ENCODE peak calls at places on chromosome 9, in nine cellular contexts. R, B, F, W, N, A, K, T and V are unnamed samples. For H3K4me1, the result is how much of the 10 kb centered on the place peaks cover.

GRCh38 chr9:137799630-137799983 is 78.0 kb upstream of the CACNA1B start:
- DNase-seq in R (no peak), B (no peak), F (no peak), W (no peak), N (no peak), A (no peak), K (no peak), T (no peak), V (no peak)

GRCh38 chr9:112380102-112380581 is at the start of gene HSDL2:
- DNase-seq in R (no peak), B (peak), F (no peak), W (peak), N (peak), A (no peak), K (no peak), T (peak), V (peak)

GRCh38 chr9:70602364-70603019 is 188.0 kb upstream of the KLF9 start:
- DNase-seq in R (peak), B (peak), F (no peak), W (peak), N (peak), A (peak), K (peak), T (peak), V (peak)

GRCh38 chr9:109734814-109735213 is 45.2 kb upstream of the PALM2AKAP2 start:
- DNase-seq in R (no peak), B (no peak), F (no peak), W (no peak), N (no peak), A (no peak), K (no peak), T (no peak), V (no peak)

GRCh38 chr9:7760014-7760415 is 39.6 kb downstream of the DMAC1 start:
- DNase-seq in R (no peak), B (no peak), F (no peak), W (no peak), N (peak), A (no peak), K (no peak), T (no peak), V (no peak)

GRCh38 chr9:118609355-118610044 is 759.7 kb downstream of the BRINP1 start:
- DNase-seq in R (no peak), B (no peak), F (no peak), W (peak), N (no peak), A (no peak), K (no peak), T (no peak), V (no peak)

GRCh38 chr9:101092922-101093321 is 64.4 kb downstream of the PLPPR1 start:
- DNase-seq in R (no peak), B (no peak), F (no peak), W (no peak), N (no peak), A (no peak), K (no peak), T (no peak), V (no peak)

GRCh38 chr9:8651126-8651525 is 851.5 kb upstream of the DMAC1 start:
- DNase-seq in R (no peak), B (no peak), F (no peak), W (no peak), N (no peak), A (no peak), K (no peak), T (no peak), V (no peak)

GRCh38 chr9:69637801-69638200 is 34.4 kb downstream of the APBA1 start:
- DNase-seq in R (no peak), B (peak), F (no peak), W (peak), N (no peak), A (no peak), K (no peak), T (no peak), V (no peak)

GRCh38 chr9:133103183-133103986 is 17.7 kb downstream of the RALGDS start:
- DNase-seq in R (peak), B (peak), F (peak), W (no peak), N (peak), A (peak), K (peak), T (peak), V (peak)

GRCh38 chr9:97966493-97966892 is 16.6 kb upstream of the ANP32B start:
- DNase-seq in R (no peak), B (no peak), F (no peak), W (no peak), N (no peak), A (no peak), K (no peak), T (no peak), V (no peak)

GRCh38 chr9:2320632-2321031 is 301.0 kb upstream of the VLDLR start:
- DNase-seq in R (no peak), B (no peak), F (no peak), W (no peak), N (no peak), A (no peak), K (no peak), T (no peak), V (no peak)

GRCh38 chr9:133711428-133712220 is 26.5 kb downstream of the SARDH start:
- DNase-seq in R (no peak), B (no peak), F (no peak), W (peak), N (no peak), A (peak), K (peak), T (no peak), V (no peak)

GRCh38 chr9:127518091-127518856 is 67.0 kb downstream of the LRSAM1 start:
- DNase-seq in R (no peak), B (no peak), F (peak), W (no peak), N (no peak), A (no peak), K (no peak), T (no peak), V (no peak)

GRCh38 chr9:93093449-93094293 is 2.3 kb upstream of the CARD19 start:
- DNase-seq in R (no peak), B (no peak), F (peak), W (no peak), N (no peak), A (no peak), K (no peak), T (no peak), V (no peak)

GRCh38 chr9:137169764-137170460 is at the start of gene LRRC26:
- DNase-seq in R (no peak), B (no peak), F (peak), W (no peak), N (no peak), A (no peak), K (no peak), T (no peak), V (peak)

GRCh38 chr9:81499021-81499454 is 190.3 kb downstream of the TLE1 start:
- DNase-seq in R (no peak), B (peak), F (no peak), W (peak), N (no peak), A (no peak), K (no peak), T (peak), V (no peak)

GRCh38 chr9:116262421-116262820 is 108.8 kb downstream of the PAPPA start:
- DNase-seq in R (no peak), B (no peak), F (no peak), W (no peak), N (no peak), A (no peak), K (no peak), T (no peak), V (no peak)

GRCh38 chr9:94860678-94861588 is 134.4 kb downstream of the AOPEP start:
- DNase-seq in R (no peak), B (no peak), F (peak), W (peak), N (no peak), A (no peak), K (no peak), T (no peak), V (peak)

GRCh38 chr9:6630502-6631206 is 14.9 kb downstream of the GLDC start:
- DNase-seq in R (no peak), B (no peak), F (no peak), W (no peak), N (no peak), A (no peak), K (no peak), T (no peak), V (no peak)

GRCh38 chr9:126113176-126113575 is 213.5 kb upstream of the MVB12B start:
- DNase-seq in R (no peak), B (no peak), F (no peak), W (no peak), N (no peak), A (no peak), K (no peak), T (no peak), V (peak)

GRCh38 chr9:115862021-115862420 is 291.6 kb upstream of the PAPPA start:
- DNase-seq in R (no peak), B (no peak), F (no peak), W (no peak), N (peak), A (no peak), K (no peak), T (no peak), V (no peak)

GRCh38 chr9:89309608-89310485 is 1.1 kb upstream of the CKS2 start:
- DNase-seq in R (no peak), B (no peak), F (peak), W (no peak), N (no peak), A (peak), K (no peak), T (no peak), V (no peak)

GRCh38 chr9:76564300-76564699 is 105.3 kb downstream of the GCNT1 start:
- DNase-seq in R (no peak), B (no peak), F (no peak), W (peak), N (no peak), A (no peak), K (no peak), T (no peak), V (no peak)

GRCh38 chr9:121453232-121453892 is 46.3 kb downstream of the GGTA1 start:
- DNase-seq in R (no peak), B (no peak), F (no peak), W (no peak), N (no peak), A (no peak), K (no peak), T (no peak), V (no peak)

GRCh38 chr9:90256345-90256744 is 386.3 kb downstream of the DIRAS2 start:
- DNase-seq in R (no peak), B (no peak), F (no peak), W (no peak), N (no peak), A (no peak), K (no peak), T (no peak), V (no peak)

GRCh38 chr9:113593682-113594281 is 130.3 kb downstream of the RGS3 start:
- DNase-seq in R (peak), B (peak), F (peak), W (peak), N (peak), A (no peak), K (peak), T (peak), V (peak)

DNA sequence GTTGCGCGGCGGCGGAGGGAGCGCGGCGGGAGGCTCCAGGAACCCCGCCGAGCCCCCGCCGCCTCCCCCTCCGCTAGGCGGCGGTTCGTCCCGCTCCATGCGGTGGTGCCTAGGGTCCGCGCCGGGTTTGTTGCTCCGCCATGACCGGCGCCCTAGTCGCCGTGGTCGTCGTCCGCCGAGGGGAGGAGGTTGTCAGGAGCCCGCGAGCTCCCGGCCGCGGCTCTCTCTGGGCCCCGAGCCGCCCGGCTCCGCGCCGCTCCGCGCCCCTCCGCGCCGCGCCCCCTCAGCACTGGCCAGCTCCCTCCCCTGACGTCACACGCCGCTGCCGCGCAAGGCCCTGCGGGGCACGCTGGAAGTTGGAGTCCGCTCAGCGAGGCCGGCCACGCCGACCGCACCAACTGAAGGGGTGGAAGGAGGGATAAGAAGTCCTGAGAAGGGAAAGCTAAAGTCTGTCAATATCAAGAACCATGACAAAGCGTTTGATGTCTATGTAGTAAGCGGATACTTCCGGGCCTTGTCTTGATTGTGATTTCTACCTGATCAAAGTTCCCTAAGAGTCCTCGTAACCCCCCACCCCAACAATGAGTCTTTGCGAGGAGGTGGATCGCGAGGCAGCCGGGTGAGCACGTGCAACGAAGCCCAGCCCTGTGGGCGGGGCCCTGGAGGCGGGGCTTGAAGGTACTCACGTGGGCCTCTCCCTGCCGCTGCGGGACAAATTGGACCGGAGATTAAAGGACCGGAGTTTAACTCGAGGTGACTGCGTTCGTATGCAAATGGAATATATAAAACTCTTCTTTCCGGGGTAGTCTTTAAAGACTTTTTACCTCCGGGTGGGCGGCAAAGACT is at the start of gene NR6A1:
- DNase-seq in R (peak), B (peak), F (peak), W (peak), N (peak), A (peak), K (peak), T (peak), V (peak)
- TF ChIP-seq CTCF in R (no peak), B (peak), F (no peak), W (no peak), N (peak), A (no peak), K (peak), T (peak), V (no peak)

DNA sequence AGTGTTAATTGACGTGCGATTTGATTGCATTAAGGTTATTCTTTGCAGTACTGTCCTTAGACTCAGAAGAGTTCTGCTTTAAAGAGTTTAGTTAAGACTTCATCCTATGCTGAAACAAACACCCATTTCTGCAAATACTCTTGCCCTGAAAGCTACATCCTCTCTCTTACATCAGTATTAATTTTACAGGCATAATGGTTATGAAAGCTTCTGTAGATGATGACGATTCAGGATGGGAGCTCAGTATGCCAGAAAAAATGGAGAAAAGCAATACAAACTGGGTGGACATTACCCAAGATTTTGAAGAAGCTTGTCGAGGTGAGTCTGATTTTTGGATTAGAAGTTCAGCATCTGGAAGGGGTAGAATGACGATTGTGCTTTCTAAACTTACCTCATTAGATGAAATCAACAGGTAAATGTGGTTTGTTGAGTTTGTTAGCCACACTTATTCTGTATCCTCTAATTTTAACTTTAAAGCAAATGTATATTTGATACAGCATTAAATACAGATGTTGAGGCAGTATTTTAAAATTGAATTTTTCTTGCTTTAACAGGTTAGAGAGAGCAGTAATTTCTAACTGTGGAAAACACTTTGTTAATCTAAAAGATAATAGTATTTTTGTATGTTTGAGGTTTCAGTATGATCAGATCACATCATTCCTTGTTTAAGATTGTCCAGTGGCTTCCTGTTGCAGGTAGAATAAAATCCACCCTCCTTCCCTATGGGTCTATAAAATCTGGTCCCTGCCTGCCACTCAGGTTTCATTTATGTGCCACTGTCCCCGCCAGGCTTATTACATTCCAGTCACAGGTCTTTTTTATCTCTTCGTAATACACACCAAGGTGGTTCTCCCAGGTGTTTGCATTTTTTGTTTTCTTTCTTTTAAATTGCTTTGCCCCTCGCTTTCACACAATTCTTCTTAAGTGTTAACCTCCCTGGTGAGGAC is 1.3 kb downstream of the NAA35 start:
- DNase-seq in R (no peak), B (no peak), F (no peak), W (no peak), N (no peak), A (no peak), K (no peak), T (no peak), V (no peak)
- H3K4me1 ChIP-seq in R (under half), B (under half), F (under half), W (under half), N (under half), A (under half), K (under half), T (under half), V (under half)

DNA sequence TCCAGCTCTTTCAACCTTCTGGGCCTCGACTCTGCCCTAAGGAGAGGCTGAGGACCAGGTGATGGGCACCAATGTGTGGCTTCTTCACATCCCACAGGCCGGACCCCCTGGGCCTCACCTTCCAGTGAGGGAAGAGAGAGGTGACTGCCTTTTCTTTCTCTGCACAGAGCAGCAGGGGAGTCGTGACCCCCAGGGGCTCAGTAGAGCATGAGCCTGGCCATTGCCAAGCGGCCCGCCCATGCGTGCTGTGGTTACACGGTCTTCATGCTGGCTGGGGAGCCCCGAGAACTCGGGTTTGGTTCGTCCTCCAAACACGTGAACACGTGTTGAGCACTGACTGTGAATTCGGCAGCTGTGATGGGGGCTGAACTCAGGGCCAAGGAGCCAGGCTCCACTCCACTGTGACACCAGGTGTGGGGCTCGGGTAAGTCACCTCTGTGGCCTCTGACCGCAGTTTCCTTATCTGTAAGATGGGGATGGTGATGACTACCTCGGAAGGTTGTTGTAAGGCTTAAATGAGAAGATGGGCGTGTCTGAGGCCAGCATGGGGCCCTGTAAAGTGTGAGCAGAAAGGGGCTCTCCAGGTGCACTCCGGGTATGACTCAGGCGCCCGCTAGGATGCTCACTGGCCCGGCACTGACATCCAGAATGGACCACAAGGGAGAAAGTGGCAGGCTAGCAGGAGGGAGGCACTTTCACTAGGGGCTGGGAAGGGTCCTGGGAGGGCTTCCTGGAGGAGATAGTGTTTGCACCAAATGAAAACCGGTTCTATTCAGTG is 13.4 kb upstream of the GRHPR start:
- DNase-seq in R (no peak), B (no peak), F (no peak), W (no peak), N (no peak), A (peak), K (no peak), T (no peak), V (no peak)
- TF ChIP-seq CTCF in R (no peak), B (no peak), F (no peak), W (no peak), N (no peak), A (no peak), K (no peak), T (no peak), V (no peak)

DNA sequence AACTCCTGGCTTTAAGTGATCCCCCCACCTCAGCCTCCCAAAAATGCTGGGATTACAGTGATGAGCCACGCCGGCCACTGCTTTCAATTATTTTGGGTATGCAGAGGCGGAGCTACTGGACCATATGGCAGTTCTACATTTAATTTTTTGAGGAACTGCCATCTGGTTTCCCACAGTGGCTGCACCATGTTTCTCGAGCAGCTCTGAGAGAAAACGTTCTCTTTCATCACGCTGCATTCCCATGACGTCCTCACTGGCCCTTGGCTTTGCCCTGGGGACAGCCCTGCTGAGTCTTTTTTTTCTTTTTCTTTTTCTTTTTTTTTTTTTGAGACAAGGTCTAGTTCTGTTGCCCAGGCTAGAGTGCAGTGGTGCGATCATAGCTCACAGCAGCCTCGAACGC is 35.5 kb upstream of the GRHPR start:
- DNase-seq in R (no peak), B (no peak), F (no peak), W (no peak), N (no peak), A (no peak), K (no peak), T (no peak), V (no peak)
- H3K4me1 ChIP-seq in R (under half), B (under half), F (under half), W (under half), N (under half), A (under half), K (under half), T (under half), V (under half)

GRCh38 chr9:33921967-33922895 is 105.3 kb downstream of the UBE2R2 start:
- DNase-seq in R (no peak), B (peak), F (no peak), W (no peak), N (peak), A (no peak), K (peak), T (no peak), V (no peak)
- TF ChIP-seq CTCF in R (no peak), B (peak), F (peak), W (peak), N (peak), A (peak), K (peak), T (no peak), V (peak)

GRCh38 chr9:124209279-124209678 is 48.5 kb upstream of the NEK6 start:
- DNase-seq in R (no peak), B (no peak), F (no peak), W (no peak), N (no peak), A (no peak), K (no peak), T (no peak), V (no peak)
- H3K4me1 ChIP-seq in R (under half), B (under half), F (under half), W (under half), N (under half), A (under half), K (under half), T (under half), V (under half)

GRCh38 chr9:130328349-130328801 is 62.8 kb downstream of the HMCN2 start:
- DNase-seq in R (peak), B (no peak), F (no peak), W (peak), N (no peak), A (no peak), K (peak), T (peak), V (peak)

GRCh38 chr9:130327781-130328348 is 62.3 kb downstream of the HMCN2 start:
- DNase-seq in R (peak), B (no peak), F (no peak), W (peak), N (no peak), A (no peak), K (peak), T (no peak), V (no peak)

GRCh38 chr9:130329061-130329460 is 63.5 kb downstream of the HMCN2 start:
- DNase-seq in R (no peak), B (no peak), F (no peak), W (no peak), N (no peak), A (no peak), K (peak), T (no peak), V (no peak)

GRCh38 chr9:130325921-130326320 is 60.4 kb downstream of the HMCN2 start:
- DNase-seq in R (no peak), B (no peak), F (no peak), W (no peak), N (no peak), A (no peak), K (peak), T (no peak), V (no peak)

GRCh38 chr9:130327070-130327780 is 61.7 kb downstream of the HMCN2 start:
- DNase-seq in R (no peak), B (no peak), F (no peak), W (no peak), N (no peak), A (no peak), K (peak), T (no peak), V (no peak)
- TF ChIP-seq CTCF in R (no peak), B (peak), F (no peak), W (peak), N (peak), A (peak), K (peak), T (no peak), V (no peak)